ENCODE peak calls at places on chromosomes 11 and 22, in eight cellular contexts. E is HEK293T; L is NCI-H446; C is heart left ventricle; O is activated CD4-positive, alpha-beta T cell treated with anti-CD3 and anti-CD28 coated beads for 1 hour; Z is mucosa of gallbladder; F is glutamatergic neuron; H is activated naive CD4-positive, alpha-beta T cell treated with anti-CD3 and anti-CD28 coated beads, Interleukin-2, amount 50 U/mL, for 72 hours. N is an unnamed sample.

GRCh38 chr11:66629356-66629755 is 9.1 kb upstream of the RBM4 start:
- DNase-seq in E (no peak), L (no peak), C (no peak), O (no peak), Z (no peak), F (no peak), H (no peak), N (no peak)

GRCh38 chr11:131371791-131372104 is 1.3 kb downstream of the NTM start:
- DNase-seq in E (no peak), L (no peak), C (no peak), O (no peak), Z (no peak), F (no peak), H (no peak), N (no peak)

GRCh38 chr22:19579880-19580279 is 55.7 kb upstream of the CLDN5 start:
- DNase-seq in E (no peak), L (no peak), C (peak; percentile 64), O (no peak), Z (peak; percentile 30), F (no peak), H (no peak), N (no peak)

GRCh38 chr11:119206512-119207299 is 567 bp downstream of the CBL start:
- DNase-seq in E (no peak), L (no peak), C (peak; percentile 72), O (no peak), Z (peak; percentile 25), F (peak; percentile 77), H (no peak), N (no peak)

GRCh38 chr22:37627545-37627944 is 11.9 kb upstream of the SH3BP1 start:
- DNase-seq in E (no peak), L (no peak), C (no peak), O (peak; percentile 33), Z (no peak), F (no peak), H (peak; percentile 39), N (no peak)

GRCh38 chr22:44668190-44668885 is 33.7 kb upstream of the PRR5 start:
- DNase-seq in E (peak; percentile 62), L (no peak), C (no peak), O (peak; percentile 30), Z (no peak), F (no peak), H (peak; percentile 42), N (no peak)

GRCh38 chr11:116193321-116194114 is 579.3 kb downstream of the BUD13 start:
- DNase-seq in E (peak; percentile 49), L (no peak), C (peak; percentile 43), O (no peak), Z (peak; percentile 58), F (peak; percentile 43), H (no peak), N (peak; percentile 41)

GRCh38 chr11:119065369-119065768 is 2.2 kb upstream of the VPS11 start:
- DNase-seq in E (peak; percentile 39), L (peak; percentile 10), C (no peak), O (peak; percentile 19), Z (no peak), F (no peak), H (peak; percentile 37), N (no peak)

GRCh38 chr22:31345331-31346254 is 553 bp downstream of the PATZ1 start:
- DNase-seq in E (peak; percentile 97), L (peak; percentile 58), C (peak; percentile 87), O (peak; percentile 84), Z (peak; percentile 85), F (peak; percentile 89), H (peak; percentile 92), N (peak; percentile 60)

GRCh38 chr11:528815-529728 is 6.3 kb downstream of the HRAS start:
- DNase-seq in E (no peak), L (no peak), C (no peak), O (no peak), Z (no peak), F (peak; percentile 20), H (no peak), N (no peak)

GRCh38 chr22:41621911-41622179 is 750 bp downstream of the XRCC6 start:
- DNase-seq in E (no peak), L (no peak), C (no peak), O (no peak), Z (no peak), F (no peak), H (no peak), N (no peak)

GRCh38 chr11:13687271-13687670 is 18.8 kb downstream of the FAR1 start:
- DNase-seq in E (no peak), L (no peak), C (no peak), O (no peak), Z (no peak), F (no peak), H (no peak), N (no peak)

GRCh38 chr11:293852-294661 is 5.1 kb downstream of the PGGHG start:
- DNase-seq in E (no peak), L (no peak), C (no peak), O (peak; percentile 13), Z (no peak), F (peak; percentile 14), H (no peak), N (no peak)

GRCh38 chr11:20854214-20854613 is 184.8 kb downstream of the NELL1 start:
- DNase-seq in E (no peak), L (no peak), C (no peak), O (no peak), Z (no peak), F (no peak), H (no peak), N (no peak)

GRCh38 chr11:23653071-23653675 is 792.9 kb upstream of the CCDC179 start:
- DNase-seq in E (no peak), L (no peak), C (no peak), O (no peak), Z (no peak), F (no peak), H (no peak), N (no peak)

GRCh38 chr11:33941637-33942160 is 49.8 kb upstream of the LMO2 start:
- DNase-seq in E (no peak), L (no peak), C (no peak), O (no peak), Z (no peak), F (no peak), H (no peak), N (no peak)

GRCh38 chr11:106925245-106925644 is 93.0 kb downstream of the GUCY1A2 start:
- DNase-seq in E (no peak), L (no peak), C (no peak), O (no peak), Z (no peak), F (no peak), H (no peak), N (no peak)

GRCh38 chr11:24747275-24748251 is 250.7 kb downstream of the LUZP2 start:
- DNase-seq in E (no peak), L (no peak), C (no peak), O (no peak), Z (no peak), F (no peak), H (no peak), N (no peak)

GRCh38 chr11:40062616-40063015 is 1396.8 kb downstream of the LRRC4C start:
- DNase-seq in E (no peak), L (no peak), C (no peak), O (no peak), Z (no peak), F (no peak), H (no peak), N (no peak)

GRCh38 chr11:27700351-27701261 is at the start of gene BDNF:
- DNase-seq in E (peak; percentile 32), L (no peak), C (no peak), O (no peak), Z (no peak), F (peak; percentile 43), H (no peak), N (no peak)

GRCh38 chr22:39534591-39535301 is 2.2 kb upstream of the RPS19BP1 start:
- DNase-seq in E (peak; percentile 90), L (peak; percentile 41), C (peak; percentile 76), O (peak; percentile 67), Z (peak; percentile 87), F (peak; percentile 96), H (peak; percentile 91), N (no peak)

GRCh38 chr11:62666259-62666926 is 1.3 kb downstream of the CSKMT start:
- DNase-seq in E (no peak), L (no peak), C (no peak), O (no peak), Z (no peak), F (no peak), H (no peak), N (no peak)

GRCh38 chr22:37270928-37271650 is 11.2 kb upstream of the CYTH4 start:
- DNase-seq in E (no peak), L (no peak), C (no peak), O (no peak), Z (no peak), F (no peak), H (no peak), N (no peak)

GRCh38 chr22:45246060-45246985 is 5.6 kb upstream of the KIAA0930 start:
- DNase-seq in E (no peak), L (no peak), C (no peak), O (no peak), Z (peak; percentile 84), F (no peak), H (no peak), N (no peak)

GRCh38 chr11:27672836-27673464 is 27.3 kb downstream of the BDNF start:
- DNase-seq in E (no peak), L (no peak), C (no peak), O (no peak), Z (no peak), F (no peak), H (no peak), N (no peak)

GRCh38 chr11:90874971-90875370 is 652.1 kb upstream of the CHORDC1 start:
- DNase-seq in E (no peak), L (no peak), C (no peak), O (no peak), Z (no peak), F (no peak), H (no peak), N (no peak)

GRCh38 chr11:76008474-76008873 is 193.5 kb downstream of the UVRAG start:
- DNase-seq in E (no peak), L (no peak), C (no peak), O (no peak), Z (no peak), F (no peak), H (no peak), N (no peak)

GRCh38 chr22:19644314-19645223 is 69.7 kb upstream of the SEPTIN5 start:
- DNase-seq in E (no peak), L (no peak), C (no peak), O (no peak), Z (no peak), F (no peak), H (no peak), N (no peak)

GRCh38 chr11:77361184-77361583 is 59.7 kb upstream of the GDPD4 start:
- DNase-seq in E (no peak), L (no peak), C (no peak), O (no peak), Z (no peak), F (no peak), H (no peak), N (no peak)

GRCh38 chr11:1348146-1348545 is 38.7 kb upstream of the TOLLIP start:
- DNase-seq in E (no peak), L (no peak), C (no peak), O (no peak), Z (no peak), F (no peak), H (no peak), N (no peak)

GRCh38 chr22:32067613-32068012 is 24.6 kb downstream of the SLC5A1 start:
- DNase-seq in E (no peak), L (no peak), C (no peak), O (no peak), Z (no peak), F (no peak), H (no peak), N (no peak)